ENCODE peak calls at places on chromosomes 7 and 10, in eight cellular contexts. One of them, this sample, is unnamed.

GRCh38 chr7:141393056-141393455 is 158.2 kb upstream of the AGK start:
- DNase-seq in activated CD4-positive, alpha-beta T cell treated with anti-CD3 and anti-CD28 coated beads, Interleukin-2, amount 10 ng/mL, durations not matched to agents 7 days and 5 days: no peak
- DNase-seq in CD8-positive, alpha-beta memory T cell: no peak
- DNase-seq in thoracic aorta: no peak
- DNase-seq in mesothelial cell of epicardium: no peak
- DNase-seq in heart left ventricle: no peak
- DNase-seq in HFF-Myc: no peak
- DNase-seq in AML-193: no peak
- DNase-seq in this sample: no peak

GRCh38 chr7:84181628-84182027 is 13.0 kb downstream of the SEMA3A start:
- DNase-seq in activated CD4-positive, alpha-beta T cell treated with anti-CD3 and anti-CD28 coated beads, Interleukin-2, amount 10 ng/mL, durations not matched to agents 7 days and 5 days: no peak
- DNase-seq in CD8-positive, alpha-beta memory T cell: no peak
- DNase-seq in thoracic aorta: no peak
- DNase-seq in mesothelial cell of epicardium: no peak
- DNase-seq in heart left ventricle: no peak
- DNase-seq in HFF-Myc: peak
- DNase-seq in AML-193: no peak
- DNase-seq in this sample: no peak

GRCh38 chr10:93815304-93816091 is 57.8 kb downstream of the LGI1 start:
- DNase-seq in activated CD4-positive, alpha-beta T cell treated with anti-CD3 and anti-CD28 coated beads, Interleukin-2, amount 10 ng/mL, durations not matched to agents 7 days and 5 days: no peak
- DNase-seq in CD8-positive, alpha-beta memory T cell: no peak
- DNase-seq in thoracic aorta: no peak
- DNase-seq in mesothelial cell of epicardium: no peak
- DNase-seq in heart left ventricle: no peak
- DNase-seq in HFF-Myc: no peak
- DNase-seq in AML-193: no peak
- DNase-seq in this sample: peak

GRCh38 chr7:150988230-150989226 is 2.3 kb upstream of the NOS3 start:
- DNase-seq in activated CD4-positive, alpha-beta T cell treated with anti-CD3 and anti-CD28 coated beads, Interleukin-2, amount 10 ng/mL, durations not matched to agents 7 days and 5 days: peak
- DNase-seq in CD8-positive, alpha-beta memory T cell: peak
- DNase-seq in thoracic aorta: no peak
- DNase-seq in mesothelial cell of epicardium: peak
- DNase-seq in heart left ventricle: peak
- DNase-seq in HFF-Myc: no peak
- DNase-seq in AML-193: peak
- DNase-seq in this sample: no peak

GRCh38 chr7:123769371-123769770 is 20.6 kb upstream of the WASL start:
- DNase-seq in activated CD4-positive, alpha-beta T cell treated with anti-CD3 and anti-CD28 coated beads, Interleukin-2, amount 10 ng/mL, durations not matched to agents 7 days and 5 days: no peak
- DNase-seq in CD8-positive, alpha-beta memory T cell: no peak
- DNase-seq in thoracic aorta: no peak
- DNase-seq in mesothelial cell of epicardium: no peak
- DNase-seq in heart left ventricle: peak
- DNase-seq in HFF-Myc: peak
- DNase-seq in AML-193: no peak
- DNase-seq in this sample: peak

GRCh38 chr10:43844236-43844635 is 195.6 kb upstream of the ZNF32 start:
- DNase-seq in activated CD4-positive, alpha-beta T cell treated with anti-CD3 and anti-CD28 coated beads, Interleukin-2, amount 10 ng/mL, durations not matched to agents 7 days and 5 days: no peak
- DNase-seq in CD8-positive, alpha-beta memory T cell: no peak
- DNase-seq in thoracic aorta: no peak
- DNase-seq in mesothelial cell of epicardium: no peak
- DNase-seq in heart left ventricle: no peak
- DNase-seq in HFF-Myc: no peak
- DNase-seq in AML-193: no peak
- DNase-seq in this sample: no peak

GRCh38 chr10:5752301-5752871 is 60.8 kb downstream of the GDI2 start:
- DNase-seq in activated CD4-positive, alpha-beta T cell treated with anti-CD3 and anti-CD28 coated beads, Interleukin-2, amount 10 ng/mL, durations not matched to agents 7 days and 5 days: no peak
- DNase-seq in CD8-positive, alpha-beta memory T cell: no peak
- DNase-seq in thoracic aorta: no peak
- DNase-seq in mesothelial cell of epicardium: no peak
- DNase-seq in heart left ventricle: peak
- DNase-seq in HFF-Myc: no peak
- DNase-seq in AML-193: no peak
- DNase-seq in this sample: no peak

GRCh38 chr10:127163632-127164031 is 32.8 kb downstream of the INSYN2A start:
- DNase-seq in activated CD4-positive, alpha-beta T cell treated with anti-CD3 and anti-CD28 coated beads, Interleukin-2, amount 10 ng/mL, durations not matched to agents 7 days and 5 days: no peak
- DNase-seq in CD8-positive, alpha-beta memory T cell: no peak
- DNase-seq in thoracic aorta: no peak
- DNase-seq in mesothelial cell of epicardium: no peak
- DNase-seq in heart left ventricle: no peak
- DNase-seq in HFF-Myc: no peak
- DNase-seq in AML-193: no peak
- DNase-seq in this sample: no peak

GRCh38 chr7:114264029-114264428 is 150.6 kb upstream of the FOXP2 start:
- DNase-seq in activated CD4-positive, alpha-beta T cell treated with anti-CD3 and anti-CD28 coated beads, Interleukin-2, amount 10 ng/mL, durations not matched to agents 7 days and 5 days: no peak
- DNase-seq in CD8-positive, alpha-beta memory T cell: no peak
- DNase-seq in thoracic aorta: no peak
- DNase-seq in mesothelial cell of epicardium: no peak
- DNase-seq in heart left ventricle: no peak
- DNase-seq in HFF-Myc: no peak
- DNase-seq in AML-193: no peak
- DNase-seq in this sample: no peak

GRCh38 chr10:61257956-61258496 is 195.2 kb downstream of the TMEM26 start:
- DNase-seq in activated CD4-positive, alpha-beta T cell treated with anti-CD3 and anti-CD28 coated beads, Interleukin-2, amount 10 ng/mL, durations not matched to agents 7 days and 5 days: no peak
- DNase-seq in CD8-positive, alpha-beta memory T cell: no peak
- DNase-seq in thoracic aorta: no peak
- DNase-seq in mesothelial cell of epicardium: no peak
- DNase-seq in heart left ventricle: no peak
- DNase-seq in HFF-Myc: no peak
- DNase-seq in AML-193: no peak
- DNase-seq in this sample: no peak

GRCh38 chr7:130363156-130363847 is 17.0 kb upstream of the CPA1 start:
- DNase-seq in activated CD4-positive, alpha-beta T cell treated with anti-CD3 and anti-CD28 coated beads, Interleukin-2, amount 10 ng/mL, durations not matched to agents 7 days and 5 days: no peak
- DNase-seq in CD8-positive, alpha-beta memory T cell: no peak
- DNase-seq in thoracic aorta: peak
- DNase-seq in mesothelial cell of epicardium: no peak
- DNase-seq in heart left ventricle: no peak
- DNase-seq in HFF-Myc: peak
- DNase-seq in AML-193: no peak
- DNase-seq in this sample: peak

GRCh38 chr7:148214101-148214500 is 376.5 kb upstream of the C7orf33 start:
- DNase-seq in activated CD4-positive, alpha-beta T cell treated with anti-CD3 and anti-CD28 coated beads, Interleukin-2, amount 10 ng/mL, durations not matched to agents 7 days and 5 days: no peak
- DNase-seq in CD8-positive, alpha-beta memory T cell: no peak
- DNase-seq in thoracic aorta: no peak
- DNase-seq in mesothelial cell of epicardium: no peak
- DNase-seq in heart left ventricle: no peak
- DNase-seq in HFF-Myc: no peak
- DNase-seq in AML-193: no peak
- DNase-seq in this sample: no peak

GRCh38 chr10:93947055-93947454 is 46.7 kb upstream of the PLCE1 start:
- DNase-seq in activated CD4-positive, alpha-beta T cell treated with anti-CD3 and anti-CD28 coated beads, Interleukin-2, amount 10 ng/mL, durations not matched to agents 7 days and 5 days: no peak
- DNase-seq in CD8-positive, alpha-beta memory T cell: no peak
- DNase-seq in thoracic aorta: no peak
- DNase-seq in mesothelial cell of epicardium: no peak
- DNase-seq in heart left ventricle: peak
- DNase-seq in HFF-Myc: peak
- DNase-seq in AML-193: no peak
- DNase-seq in this sample: no peak

GRCh38 chr7:77306231-77307067 is 106.8 kb upstream of the FGL2 start:
- DNase-seq in activated CD4-positive, alpha-beta T cell treated with anti-CD3 and anti-CD28 coated beads, Interleukin-2, amount 10 ng/mL, durations not matched to agents 7 days and 5 days: no peak
- DNase-seq in CD8-positive, alpha-beta memory T cell: no peak
- DNase-seq in thoracic aorta: no peak
- DNase-seq in mesothelial cell of epicardium: no peak
- DNase-seq in heart left ventricle: no peak
- DNase-seq in HFF-Myc: no peak
- DNase-seq in AML-193: no peak
- DNase-seq in this sample: no peak

GRCh38 chr10:24952701-24953349 is 419 bp upstream of the PRTFDC1 start:
- DNase-seq in activated CD4-positive, alpha-beta T cell treated with anti-CD3 and anti-CD28 coated beads, Interleukin-2, amount 10 ng/mL, durations not matched to agents 7 days and 5 days: peak
- DNase-seq in CD8-positive, alpha-beta memory T cell: peak
- DNase-seq in thoracic aorta: no peak
- DNase-seq in mesothelial cell of epicardium: peak
- DNase-seq in heart left ventricle: peak
- DNase-seq in HFF-Myc: peak
- DNase-seq in AML-193: peak
- DNase-seq in this sample: peak

GRCh38 chr7:47480576-47481538 is 101.1 kb downstream of the TNS3 start:
- DNase-seq in activated CD4-positive, alpha-beta T cell treated with anti-CD3 and anti-CD28 coated beads, Interleukin-2, amount 10 ng/mL, durations not matched to agents 7 days and 5 days: no peak
- DNase-seq in CD8-positive, alpha-beta memory T cell: no peak
- DNase-seq in thoracic aorta: no peak
- DNase-seq in mesothelial cell of epicardium: no peak
- DNase-seq in heart left ventricle: no peak
- DNase-seq in HFF-Myc: no peak
- DNase-seq in AML-193: no peak
- DNase-seq in this sample: no peak

GRCh38 chr7:125383324-125383723 is 453.7 kb upstream of the POT1 start:
- DNase-seq in activated CD4-positive, alpha-beta T cell treated with anti-CD3 and anti-CD28 coated beads, Interleukin-2, amount 10 ng/mL, durations not matched to agents 7 days and 5 days: no peak
- DNase-seq in CD8-positive, alpha-beta memory T cell: no peak
- DNase-seq in thoracic aorta: no peak
- DNase-seq in mesothelial cell of epicardium: no peak
- DNase-seq in heart left ventricle: no peak
- DNase-seq in HFF-Myc: no peak
- DNase-seq in AML-193: peak
- DNase-seq in this sample: peak

GRCh38 chr7:2287742-2288141 is 26.5 kb downstream of the SNX8 start:
- DNase-seq in activated CD4-positive, alpha-beta T cell treated with anti-CD3 and anti-CD28 coated beads, Interleukin-2, amount 10 ng/mL, durations not matched to agents 7 days and 5 days: no peak
- DNase-seq in CD8-positive, alpha-beta memory T cell: no peak
- DNase-seq in thoracic aorta: no peak
- DNase-seq in mesothelial cell of epicardium: no peak
- DNase-seq in heart left ventricle: no peak
- DNase-seq in HFF-Myc: no peak
- DNase-seq in AML-193: no peak
- DNase-seq in this sample: no peak

GRCh38 chr10:76779163-76779820 is 858.3 kb downstream of the KCNMA1 start:
- DNase-seq in activated CD4-positive, alpha-beta T cell treated with anti-CD3 and anti-CD28 coated beads, Interleukin-2, amount 10 ng/mL, durations not matched to agents 7 days and 5 days: no peak
- DNase-seq in CD8-positive, alpha-beta memory T cell: no peak
- DNase-seq in thoracic aorta: no peak
- DNase-seq in mesothelial cell of epicardium: no peak
- DNase-seq in heart left ventricle: no peak
- DNase-seq in HFF-Myc: peak
- DNase-seq in AML-193: no peak
- DNase-seq in this sample: no peak

This sample was measured in SW 1271.